ENCODE peak calls at places on chromosomes 5 and 9, in seven cellular contexts. U is RWPE2; D is HEK293T; R is colonic mucosa; Y is NCI-H82; J is iris pigment epithelial cell; A is stimulated activated CD8-positive, alpha-beta memory T cell treated with anti-CD3 and anti-CD28 coated beads, Interleukin-4, amount 100 ng/mL, for 24 hours. Q is an unnamed sample.

GRCh38 chr9:27157736-27158135 is 48.7 kb downstream of the TEK start:
- DNase-seq in U (no peak), D (no peak), R (no peak), Y (no peak), J (no peak), A (no peak), Q (no peak)

GRCh38 chr5:109962882-109963603 is 273.3 kb downstream of the MAN2A1 start:
- DNase-seq in U (no peak), D (no peak), R (no peak), Y (no peak), J (no peak), A (no peak), Q (no peak)

GRCh38 chr9:3963266-3964019 is 336.4 kb downstream of the GLIS3 start:
- DNase-seq in U (no peak), D (no peak), R (peak; percentile 28), Y (no peak), J (peak; percentile 86), A (no peak), Q (no peak)

GRCh38 chr9:4970970-4971641 is 14.0 kb upstream of the JAK2 start:
- DNase-seq in U (no peak), D (no peak), R (no peak), Y (no peak), J (no peak), A (peak; percentile 51), Q (peak; percentile 21)

GRCh38 chr9:127698985-127699670 is 7.7 kb upstream of the CFAP157 start:
- DNase-seq in U (peak; percentile 90), D (peak; percentile 48), R (peak; percentile 97), Y (peak; percentile 21), J (peak; percentile 99), A (peak; percentile 81), Q (peak; percentile 79)

GRCh38 chr5:90153031-90153430 is 256.5 kb downstream of the CETN3 start:
- DNase-seq in U (no peak), D (no peak), R (no peak), Y (no peak), J (peak; percentile 17), A (no peak), Q (no peak)

GRCh38 chr5:104016650-104017049 is 454.1 kb upstream of the NUDT12 start:
- DNase-seq in U (no peak), D (no peak), R (no peak), Y (no peak), J (peak; percentile 17), A (no peak), Q (no peak)

GRCh38 chr9:106072421-106072820 is 378.1 kb downstream of the TMEM38B start:
- DNase-seq in U (no peak), D (no peak), R (no peak), Y (no peak), J (no peak), A (no peak), Q (no peak)